ENCODE peak calls at places on chromosomes 4 and X, in ten cellular contexts. U is heart left ventricle, D is GM23338, O is fibroblast of mammary gland, L is neural progenitor cell, C is fibroblast of the aortic adventitia, N is epithelial cell of esophagus, H is heart right ventricle, X is lower lobe of right lung, Y is IMR-90. W is an unnamed sample.

GRCh38 chrX:31099536-31100090 is 27.8 kb upstream of the FTHL17 start:
- DNase-seq in O (no peak), L (no peak), H (no peak), C (no peak), X (no peak), U (no peak), N (peak), D (no peak), Y (no peak), W (no peak)

GRCh38 chr4:17494258-17494657 is 17.6 kb downstream of the QDPR start:
- DNase-seq in U (no peak), O (peak), H (no peak), X (no peak), Y (peak), C (peak), N (peak), D (no peak), L (no peak), W (peak)

GRCh38 chr4:148693913-148694649 is 251.9 kb upstream of the NR3C2 start:
- DNase-seq in L (no peak), U (no peak), Y (no peak), H (no peak), O (no peak), C (no peak), D (no peak), N (no peak), X (no peak), W (no peak)

GRCh38 chr4:99574530-99575314 is at the start of gene MTTP:
- DNase-seq in X (no peak), Y (no peak), D (no peak), L (no peak), O (no peak), U (no peak), C (no peak), N (no peak), H (no peak), W (no peak)

GRCh38 chr4:46274717-46275116 is 115.2 kb downstream of the GABRA2 start:
- DNase-seq in D (peak), L (peak), X (no peak), Y (no peak), N (no peak), H (no peak), O (peak), U (no peak), C (no peak), W (peak)

GRCh38 chrX:146186540-146186939 is 368.9 kb downstream of the SLITRK2 start:
- DNase-seq in N (no peak), L (no peak), H (peak), U (no peak), D (no peak), C (no peak), Y (no peak), O (no peak), X (no peak), W (no peak)

GRCh38 chrX:153951683-153952372 is 7.4 kb upstream of the RENBP start:
- DNase-seq in D (no peak), H (no peak), U (no peak), C (no peak), X (no peak), L (no peak), O (no peak), N (no peak), Y (no peak), W (no peak)

GRCh38 chr4:4457803-4458550 is 71.1 kb downstream of the NSG1 start:
- DNase-seq in X (no peak), C (no peak), D (peak), U (no peak), O (peak), N (peak), Y (peak), H (no peak), L (no peak), W (peak)

GRCh38 chrX:150972450-150972849 is 10.7 kb upstream of the HMGB3 start:
- DNase-seq in Y (no peak), H (no peak), N (no peak), L (no peak), D (no peak), U (no peak), O (no peak), C (no peak), X (no peak), W (no peak)

GRCh38 chr4:189773909-189774308 is 166.8 kb upstream of the FRG1 start:
- DNase-seq in X (no peak), O (no peak), H (no peak), N (peak), C (no peak), U (no peak), Y (peak), D (no peak), L (peak), W (no peak)

GRCh38 chrX:22378296-22378695 is 105.6 kb downstream of the CBLL2 start:
- DNase-seq in Y (no peak), X (no peak), D (no peak), C (peak), O (peak), U (no peak), H (no peak), L (no peak), N (peak), W (no peak)

GRCh38 chr4:36159208-36159607 is 85.1 kb downstream of the ARAP2 start:
- DNase-seq in H (no peak), U (no peak), O (no peak), Y (no peak), D (peak), X (no peak), C (no peak), N (no peak), L (no peak), W (no peak)
- TF ChIP-seq CTCF in H (no peak), U (no peak), O (no peak), Y (no peak), D (peak), X (no peak), C (no peak), N (peak), L (peak), W (no peak)

GRCh38 chr4:143699331-143700059 is 980 bp downstream of the FREM3 start:
- DNase-seq in U (no peak), D (peak), L (no peak), H (peak), C (no peak), Y (no peak), X (no peak), O (no peak), N (no peak), W (no peak)
- H3K4me3 ChIP-seq in U (peak), D (peak), L (peak), H (peak), C (no peak), Y (no peak), X (peak), O (no peak), N (no peak), W (no peak)

DNA sequence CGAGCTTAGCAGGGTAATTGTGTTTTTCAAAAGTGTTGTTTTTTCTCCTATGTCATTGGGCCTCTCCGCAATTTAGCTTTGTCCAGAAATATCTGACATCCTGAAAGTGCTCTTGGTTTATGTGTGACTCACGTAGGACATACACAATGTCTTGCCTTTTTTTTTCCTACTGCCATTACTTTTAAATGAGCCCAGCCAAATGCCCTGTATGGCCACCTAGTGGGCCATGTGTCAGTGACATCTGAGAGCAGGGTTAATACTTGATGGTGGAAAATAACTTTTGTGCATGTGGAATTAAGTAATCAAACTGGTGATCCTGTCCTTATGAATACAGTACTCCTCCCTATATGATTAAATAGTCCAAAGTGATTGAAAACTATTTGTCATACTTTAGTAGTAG is 1411.1 kb upstream of the TENM3 start:
- DNase-seq in C (no peak), X (no peak), L (peak), H (no peak), Y (no peak), D (peak), U (no peak), O (no peak), N (no peak), W (no peak)
- TF ChIP-seq CTCF in C (no peak), X (no peak), L (peak), H (no peak), Y (peak), D (peak), U (no peak), O (peak), N (no peak), W (peak)

GRCh38 chr4:6563935-6564645 is 10.9 kb upstream of the MAN2B2 start:
- DNase-seq in C (no peak), D (peak), L (no peak), H (no peak), O (no peak), Y (no peak), U (no peak), X (no peak), N (no peak), W (no peak)
- H3K4me3 ChIP-seq in C (peak), D (peak), L (peak), H (peak), O (no peak), Y (no peak), U (no peak), X (peak), N (peak), W (no peak)

GRCh38 chr4:253936-254756 is 51.1 kb downstream of the ZNF732 start:
- DNase-seq in H (no peak), O (no peak), D (no peak), X (no peak), Y (no peak), N (no peak), L (no peak), U (no peak), C (no peak), W (no peak)

GRCh38 chr4:256492-256891 is 48.8 kb downstream of the ZNF732 start:
- DNase-seq in X (no peak), H (no peak), L (no peak), C (no peak), D (peak), N (no peak), U (no peak), O (no peak), Y (no peak), W (no peak)

DNA sequence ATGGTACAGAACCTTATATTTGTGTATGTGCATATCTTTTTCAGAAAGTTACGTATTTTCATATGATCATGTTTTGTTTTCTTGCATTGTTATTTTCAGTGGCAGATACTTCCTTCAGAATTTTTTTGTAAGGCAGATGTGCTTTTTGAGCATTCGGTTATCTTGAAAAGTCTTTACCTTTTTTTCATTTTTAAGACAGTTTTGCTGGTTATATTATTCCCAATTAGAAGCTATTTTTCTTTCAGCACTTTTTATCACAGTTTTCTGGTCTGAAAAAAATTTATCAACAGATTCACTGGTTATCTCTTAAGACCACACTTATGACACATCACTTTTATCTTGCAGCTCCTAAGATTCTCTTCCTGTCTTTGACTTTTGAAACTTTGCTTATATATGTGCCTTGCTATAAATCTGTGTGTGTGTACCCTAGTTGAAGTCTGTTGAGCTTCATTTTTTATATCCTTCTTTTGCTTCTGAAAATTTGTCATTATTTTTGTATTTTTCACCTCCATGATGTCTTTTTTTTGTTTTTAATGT is 53.1 kb downstream of the ZNF732 start:
- DNase-seq in L (no peak), Y (no peak), X (no peak), H (no peak), O (no peak), U (no peak), C (no peak), D (no peak), N (no peak), W (no peak)
- TF ChIP-seq CTCF in L (no peak), Y (no peak), X (no peak), H (no peak), O (no peak), U (no peak), C (no peak), D (no peak), N (no peak), W (no peak)

W was measured in astrocyte of the spinal cord.